ENCODE peak calls at places on chromosomes 1 and 21, in six cellular contexts. A is HCT116, S is MG63, W is HFF-Myc, L is upper lobe of left lung, M is adrenal gland. N is an unnamed sample.

GRCh38 chr1:25126568-25126967 is 105.7 kb downstream of the SYF2 start:
- DNase-seq in M (no peak), L (no peak), S (no peak), W (no peak), A (no peak), N (no peak)

GRCh38 chr1:223421025-223421424 is 27.8 kb downstream of the CCDC185 start:
- DNase-seq in S (no peak), L (no peak), M (peak; percentile 36), A (no peak), W (no peak), N (no peak)

GRCh38 chr1:232726048-232726779 is 79.0 kb upstream of the MAP10 start:
- DNase-seq in A (no peak), L (no peak), W (no peak), S (no peak), M (no peak), N (peak; percentile 42)

GRCh38 chr1:200381256-200381980 is 28.4 kb downstream of the ZNF281 start:
- DNase-seq in W (no peak), S (no peak), L (no peak), A (no peak), M (no peak), N (peak; percentile 61)

GRCh38 chr1:159171254-159171687 is at the start of gene CADM3:
- DNase-seq in A (no peak), M (no peak), L (no peak), S (no peak), W (no peak), N (no peak)

GRCh38 chr1:2786329-2787162 is 14.9 kb downstream of the TTC34 start:
- DNase-seq in S (no peak), L (peak; percentile 22), A (no peak), M (peak; percentile 46), W (no peak), N (no peak)

GRCh38 chr1:56073614-56074356 is 505.6 kb downstream of the PLPP3 start:
- DNase-seq in M (peak; percentile 57), L (peak; percentile 33), A (no peak), W (peak; percentile 93), S (peak; percentile 92), N (no peak)

GRCh38 chr1:110112656-110113055 is 413 bp downstream of the UBL4B start:
- DNase-seq in W (no peak), S (no peak), A (no peak), M (no peak), L (no peak), N (no peak)

GRCh38 chr1:206935491-206936067 is 10.7 kb downstream of the PIGR start:
- DNase-seq in A (no peak), W (no peak), S (peak; percentile 57), M (no peak), L (peak; percentile 49), N (no peak)

GRCh38 chr21:36550761-36551160 is 70.8 kb upstream of the CLDN14 start:
- DNase-seq in M (peak; percentile 56), A (no peak), S (no peak), L (no peak), W (peak; percentile 30), N (no peak)

GRCh38 chr1:13583592-13583963 is at the start of gene PDPN:
- DNase-seq in W (no peak), A (no peak), S (peak; percentile 78), M (peak; percentile 16), L (peak; percentile 42), N (no peak)

GRCh38 chr1:57307382-57307781 is 116.5 kb downstream of the DAB1 start:
- DNase-seq in S (peak; percentile 23), M (no peak), W (peak; percentile 12), L (peak; percentile 21), A (no peak), N (peak; percentile 7)

GRCh38 chr1:214425723-214426419 is 125.5 kb downstream of the PTPN14 start:
- DNase-seq in L (no peak), M (no peak), W (no peak), S (no peak), A (no peak), N (no peak)

GRCh38 chr1:76827066-76827465 is 40.2 kb upstream of the ST6GALNAC5 start:
- DNase-seq in S (no peak), M (no peak), W (no peak), A (no peak), L (no peak), N (no peak)

GRCh38 chr1:11253226-11253625 is 9.1 kb downstream of the MTOR start:
- DNase-seq in S (no peak), M (no peak), A (no peak), L (no peak), W (no peak), N (no peak)

GRCh38 chr1:38015978-38016640 is 3.6 kb downstream of the UTP11 start:
- DNase-seq in S (no peak), W (no peak), A (no peak), L (no peak), M (peak; percentile 56), N (no peak)

GRCh38 chr1:185996211-185996610 is 262.0 kb downstream of the HMCN1 start:
- DNase-seq in S (peak; percentile 88), M (peak; percentile 34), L (no peak), A (no peak), W (no peak), N (peak; percentile 26)

GRCh38 chr1:239718997-239719628 is 332.7 kb downstream of the CHRM3 start:
- DNase-seq in A (no peak), L (no peak), S (no peak), W (no peak), M (no peak), N (no peak)

GRCh38 chr1:117753652-117754051 is 147.8 kb downstream of the TENT5C start:
- DNase-seq in W (no peak), S (peak; percentile 33), L (no peak), A (no peak), M (no peak), N (no peak)

GRCh38 chr21:28580585-28580984 is 412.1 kb downstream of the LTN1 start:
- DNase-seq in W (no peak), S (no peak), L (no peak), A (no peak), M (no peak), N (no peak)

GRCh38 chr1:233010164-233010563 is 59.8 kb downstream of the NTPCR start:
- DNase-seq in M (no peak), L (no peak), A (no peak), S (no peak), W (no peak), N (no peak)

GRCh38 chr1:17874231-17874630 is 119.1 kb downstream of the ACTL8 start:
- DNase-seq in S (peak; percentile 72), W (peak; percentile 63), M (no peak), L (no peak), A (no peak), N (peak; percentile 89)

GRCh38 chr1:158071106-158071505 is 77.7 kb downstream of the KIRREL1 start:
- DNase-seq in S (no peak), A (no peak), M (no peak), W (no peak), L (no peak), N (no peak)

GRCh38 chr1:180387413-180387812 is 115.0 kb downstream of the ACBD6 start:
- DNase-seq in M (no peak), S (no peak), W (no peak), A (no peak), L (no peak), N (no peak)

GRCh38 chr1:180386740-180387367 is 115.5 kb downstream of the ACBD6 start:
- DNase-seq in M (no peak), S (no peak), W (no peak), A (no peak), L (no peak), N (no peak)

GRCh38 chr1:180385144-180385543 is 117.2 kb downstream of the ACBD6 start:
- DNase-seq in S (no peak), M (no peak), L (no peak), A (no peak), W (no peak), N (no peak)

GRCh38 chr1:180382326-180383115 is 119.9 kb downstream of the ACBD6 start:
- DNase-seq in L (no peak), M (no peak), S (no peak), A (no peak), W (no peak), N (no peak)

GRCh38 chr1:180384606-180385005 is 117.8 kb downstream of the ACBD6 start:
- DNase-seq in A (no peak), W (no peak), S (no peak), M (no peak), L (no peak), N (no peak)
- H3K4me3 ChIP-seq in A (no peak overlapping the region), W (no peak overlapping the region), S (no peak overlapping the region), M (no peak overlapping the region), L (no peak overlapping the region), N (no peak overlapping the region)

GRCh38 chr1:63600248-63600647 is 7.0 kb downstream of the PGM1 start:
- DNase-seq in W (no peak), L (no peak), S (no peak), A (no peak), M (no peak), N (no peak)
- H3K4me3 ChIP-seq in W (no peak overlapping the region), L (no peak overlapping the region), S (no peak overlapping the region), A (no peak overlapping the region), M (no peak overlapping the region), N (no peak overlapping the region)

GRCh38 chr1:45117766-45118165 is 88.6 kb downstream of the ZSWIM5 start:
- DNase-seq in M (no peak), A (no peak), S (no peak), L (no peak), W (no peak), N (no peak)

GRCh38 chr1:45116820-45117219 is 89.6 kb downstream of the ZSWIM5 start:
- DNase-seq in A (no peak), S (no peak), M (no peak), L (no peak), W (no peak), N (no peak)

GRCh38 chr1:45111239-45111638 is 95.2 kb downstream of the ZSWIM5 start:
- DNase-seq in S (no peak), W (no peak), M (no peak), L (no peak), A (no peak), N (no peak)

DNA sequence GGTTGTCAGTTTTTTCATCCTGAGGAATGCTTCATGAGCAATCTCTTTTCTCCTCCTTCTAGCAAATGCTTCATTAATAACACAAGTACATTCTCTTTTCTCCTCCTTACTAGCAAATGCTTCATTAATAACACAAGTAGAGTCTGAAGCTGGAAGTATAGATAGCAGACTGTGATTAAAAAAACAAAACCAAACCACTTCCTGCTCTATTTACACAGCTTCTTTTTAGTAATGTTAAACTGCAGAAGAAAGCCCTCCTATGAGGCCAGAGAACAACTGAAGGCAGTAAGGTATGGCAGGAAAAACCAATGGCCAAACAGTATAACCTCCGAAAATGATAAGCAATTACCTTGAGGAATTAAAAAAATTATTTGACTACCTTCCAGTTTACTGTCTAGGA is 90.1 kb downstream of the ZSWIM5 start:
- DNase-seq in S (no peak), L (no peak), W (no peak), A (no peak), M (no peak), N (no peak)
- H3K4me3 ChIP-seq in S (no peak overlapping the region), L (no peak overlapping the region), W (no peak overlapping the region), A (no peak overlapping the region), M (no peak overlapping the region), N (no peak overlapping the region)

DNA sequence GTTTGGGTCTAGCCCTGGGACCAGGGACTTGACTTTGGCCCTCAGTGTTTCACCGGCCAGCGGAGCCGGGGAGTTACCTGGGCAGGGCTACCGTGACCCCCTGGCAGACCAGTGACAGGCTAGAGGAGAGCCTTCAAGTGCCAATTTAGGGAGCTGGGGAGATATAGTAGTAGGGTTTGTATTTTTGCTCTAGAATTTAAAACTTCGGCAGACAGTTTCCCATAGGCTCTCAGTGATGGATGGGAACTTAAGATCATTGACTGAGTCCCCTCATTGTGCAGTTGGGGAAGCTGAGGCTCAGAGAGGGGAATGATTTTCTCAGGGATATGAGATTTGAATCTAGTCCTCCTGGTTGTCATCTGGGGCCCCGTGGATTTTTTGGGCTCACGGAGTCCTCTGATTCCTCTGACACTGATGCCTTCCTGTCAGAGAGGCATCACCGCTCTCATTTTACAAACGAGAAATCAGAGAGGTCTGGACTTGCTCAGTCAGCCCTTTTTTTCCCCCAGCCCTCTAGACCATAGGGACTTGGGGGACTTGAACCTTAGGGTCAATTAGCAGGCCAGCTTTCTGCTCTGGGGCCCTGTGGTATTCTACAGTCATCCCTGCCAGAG is 58.3 kb upstream of the ACOT11 start:
- DNase-seq in M (no peak), W (no peak), S (no peak), L (no peak), A (no peak), N (no peak)
- H3K4me3 ChIP-seq in M (peak overlapping the region; percentile 58), W (no peak overlapping the region), S (peak overlapping the region; percentile 54), L (peak overlapping the region; percentile 62), A (peak overlapping the region; percentile 80), N (no peak overlapping the region)